ENCODE peak calls at places on chromosomes 12 and 14, in nine cellular contexts. K, D, Z, N, O, F, J, I and W are unnamed samples.
A peak's percentile ranks its signal among the peaks of the same experiment; 100 is the strongest.

GRCh38 chr12:32891956-32892355 is 4.6 kb downstream of the PKP2 start:
- DNase-seq in D (no peak), Z (no peak), F (no peak), I (no peak), K (peak; percentile 66), N (no peak), O (peak; percentile 29), J (no peak), W (no peak)

GRCh38 chr12:131892711-131893604 is 1.5 kb upstream of the ULK1 start:
- DNase-seq in J (no peak), I (peak; percentile 44), N (no peak), D (peak; percentile 23), K (no peak), O (no peak), Z (no peak), F (no peak), W (no peak)

GRCh38 chr12:60398547-60398946 is 802.7 kb downstream of the SLC16A7 start:
- DNase-seq in D (no peak), J (no peak), I (no peak), F (no peak), Z (no peak), O (no peak), K (no peak), N (no peak), W (no peak)

GRCh38 chr14:29215853-29216252 is 449.3 kb downstream of the FOXG1 start:
- DNase-seq in I (no peak), O (no peak), N (no peak), Z (no peak), F (no peak), D (no peak), K (no peak), J (no peak), W (no peak)

GRCh38 chr12:11734781-11735180 is 85.3 kb downstream of the ETV6 start:
- DNase-seq in I (no peak), N (no peak), O (no peak), D (no peak), Z (no peak), K (no peak), J (no peak), F (no peak), W (no peak)

GRCh38 chr14:88630565-88630964 is 67.7 kb downstream of the ZC3H14 start:
- DNase-seq in O (no peak), D (no peak), N (no peak), I (no peak), K (no peak), Z (no peak), J (no peak), F (no peak), W (no peak)

GRCh38 chr12:53217930-53218307 is 10.9 kb upstream of the ITGB7 start:
- DNase-seq in J (no peak), N (no peak), K (no peak), O (peak; percentile 19), I (no peak), D (no peak), F (no peak), Z (no peak), W (no peak)

GRCh38 chr12:122951406-122951805 is 14.9 kb downstream of the ABCB9 start:
- DNase-seq in N (no peak), K (no peak), D (no peak), J (no peak), O (peak; percentile 80), Z (no peak), F (no peak), I (no peak), W (no peak)

GRCh38 chr14:56116128-56116900 is 1.9 kb upstream of the PELI2 start:
- DNase-seq in F (no peak), Z (no peak), D (no peak), J (peak; percentile 22), N (peak; percentile 43), I (no peak), K (no peak), O (no peak), W (no peak)

GRCh38 chr12:76698966-76699365 is 64.9 kb upstream of the ZDHHC17 start:
- DNase-seq in F (no peak), I (no peak), K (no peak), N (no peak), J (no peak), O (no peak), D (no peak), Z (peak; percentile 21), W (no peak)

GRCh38 chr14:47227051-47227600 is 448.3 kb downstream of the MDGA2 start:
- DNase-seq in F (no peak), D (no peak), J (no peak), I (no peak), K (no peak), Z (no peak), O (no peak), N (no peak), W (no peak)

GRCh38 chr14:44846232-44846824 is 115.4 kb downstream of the KLHL28 start:
- DNase-seq in J (peak; percentile 74), D (no peak), Z (peak; percentile 29), I (no peak), K (no peak), F (peak; percentile 9), N (no peak), O (no peak), W (peak; percentile 17)

GRCh38 chr12:39490500-39491276 is 47.8 kb upstream of the KIF21A start:
- DNase-seq in N (no peak), K (no peak), I (no peak), J (no peak), O (peak; percentile 13), D (no peak), F (no peak), Z (no peak), W (peak; percentile 13)

GRCh38 chr12:12586879-12587675 is 24.4 kb upstream of the DUSP16 start:
- DNase-seq in F (no peak), J (no peak), I (no peak), O (no peak), D (no peak), Z (no peak), N (no peak), K (no peak), W (no peak)

GRCh38 chr14:64502476-64503183 is 1.0 kb downstream of the ZBTB25 start:
- DNase-seq in O (no peak), F (no peak), D (no peak), Z (peak; percentile 63), K (no peak), N (peak; percentile 37), J (no peak), I (no peak), W (no peak)

GRCh38 chr14:104600805-104601204 is 3.8 kb downstream of the TMEM179 start:
- DNase-seq in F (no peak), J (no peak), O (no peak), N (no peak), K (no peak), D (no peak), Z (no peak), I (no peak), W (no peak)

GRCh38 chr12:131832393-131833231 is 4.4 kb downstream of the MMP17 start:
- DNase-seq in O (peak; percentile 75), D (peak; percentile 72), K (peak; percentile 65), N (no peak), I (no peak), Z (peak; percentile 73), J (peak; percentile 59), F (no peak), W (peak; percentile 67)

GRCh38 chr14:32597771-32598170 is 268.7 kb downstream of the AKAP6 start:
- DNase-seq in F (no peak), O (no peak), K (no peak), J (no peak), Z (no peak), D (no peak), N (no peak), I (no peak), W (no peak)

GRCh38 chr14:20177433-20177974 is 13.2 kb upstream of the OR11G2 start:
- DNase-seq in I (no peak), N (no peak), K (no peak), O (no peak), F (no peak), D (no peak), Z (no peak), J (no peak), W (no peak)

GRCh38 chr12:53696285-53696654 is 20.4 kb upstream of the ATP5MC2 start:
- DNase-seq in Z (peak; percentile 93), F (no peak), K (peak; percentile 21), N (no peak), I (no peak), D (no peak), J (peak; percentile 95), O (peak; percentile 50), W (peak; percentile 51)

GRCh38 chr12:131775904-131776889 is 52.0 kb upstream of the MMP17 start:
- DNase-seq in N (peak; percentile 61), K (no peak), D (no peak), Z (no peak), F (peak; percentile 52), O (no peak), I (no peak), J (no peak), W (no peak)

GRCh38 chr12:51943346-51943745 is 8.2 kb upstream of the ACVR1B start:
- DNase-seq in I (no peak), J (no peak), F (no peak), K (no peak), O (no peak), D (no peak), N (no peak), Z (no peak), W (no peak)

GRCh38 chr12:77795699-77796098 is 35.0 kb upstream of the NAV3 start:
- DNase-seq in F (no peak), Z (no peak), D (no peak), K (no peak), O (no peak), N (no peak), J (no peak), I (no peak), W (peak; percentile 17)

GRCh38 chr12:92078167-92079053 is 67.2 kb downstream of the BTG1 start:
- DNase-seq in O (peak; percentile 76), I (no peak), Z (no peak), F (no peak), N (peak; percentile 36), J (no peak), K (peak; percentile 39), D (no peak), W (peak; percentile 99)

GRCh38 chr12:91777268-91777997 is 368.2 kb downstream of the BTG1 start:
- DNase-seq in K (no peak), O (no peak), Z (no peak), N (peak; percentile 9), J (no peak), D (no peak), I (no peak), F (no peak), W (no peak)

GRCh38 chr12:116591608-116592115 is 32.5 kb downstream of the MAP1LC3B2 start:
- DNase-seq in I (no peak), N (no peak), D (no peak), F (no peak), K (no peak), Z (no peak), O (peak; percentile 89), J (no peak), W (no peak)

GRCh38 chr12:54593135-54593534 is 4.7 kb upstream of the PPP1R1A start:
- DNase-seq in F (no peak), Z (no peak), D (no peak), I (no peak), J (no peak), K (no peak), N (no peak), O (no peak), W (no peak)

GRCh38 chr14:48323655-48324054 is 648.2 kb upstream of the MDGA2 start:
- DNase-seq in N (no peak), O (peak; percentile 78), J (peak; percentile 58), Z (no peak), I (no peak), K (no peak), D (no peak), F (no peak), W (no peak)

GRCh38 chr12:92144045-92144630 is 1.5 kb downstream of the BTG1 start:
- DNase-seq in O (peak; percentile 75), N (peak; percentile 86), D (peak; percentile 68), F (peak; percentile 69), Z (peak; percentile 77), K (peak; percentile 73), I (peak; percentile 75), J (peak; percentile 86), W (peak; percentile 91)

GRCh38 chr14:57611555-57612075 is 118.0 kb upstream of the CCDC198 start:
- DNase-seq in O (no peak), F (no peak), K (no peak), Z (no peak), D (no peak), N (no peak), I (no peak), J (no peak), W (no peak)

GRCh38 chr12:754238-754816 is 1.9 kb downstream of the WNK1 start:
- DNase-seq in K (peak; percentile 21), F (no peak), O (no peak), J (peak; percentile 42), N (no peak), D (no peak), Z (peak; percentile 50), I (no peak), W (no peak)